ENCODE peak calls at places on chromosomes 12 and 14, in seven cellular contexts. K, D, W, P, A, V and F are unnamed samples.

GRCh38 chr14:69475194-69475818 is 9.2 kb upstream of the PLEKHD1 start:
- DNase-seq in W (no peak), K (peak; percentile 49), P (no peak), A (no peak), D (peak; percentile 7), V (no peak), F (no peak)

GRCh38 chr12:109192358-109192757 is 76.0 kb downstream of the ACACB start:
- DNase-seq in W (no peak), P (no peak), K (no peak), A (no peak), V (peak; percentile 67), D (no peak), F (no peak)

GRCh38 chr12:13339538-13339937 is 143.0 kb downstream of the EMP1 start:
- DNase-seq in P (no peak), A (no peak), D (peak; percentile 51), K (no peak), V (no peak), W (no peak), F (no peak)

GRCh38 chr12:7113389-7113871 is 4.4 kb upstream of the C1RL start:
- DNase-seq in W (no peak), D (peak; percentile 44), K (peak; percentile 64), A (no peak), V (no peak), P (no peak), F (no peak)

GRCh38 chr14:21352587-21352986 is 31.2 kb downstream of the SUPT16H start:
- DNase-seq in K (peak; percentile 49), P (no peak), D (no peak), A (peak; percentile 4), W (no peak), V (no peak), F (no peak)

GRCh38 chr12:62813031-62813829 is 121.7 kb downstream of the PPM1H start:
- DNase-seq in A (peak; percentile 59), V (peak; percentile 28), W (no peak), K (peak; percentile 59), D (peak; percentile 80), P (no peak), F (peak; percentile 38)

GRCh38 chr14:60722836-60723217 is 1.3 kb downstream of the SIX4 start:
- DNase-seq in K (peak; percentile 42), D (peak; percentile 56), P (no peak), W (peak; percentile 65), A (no peak), V (no peak), F (no peak)

GRCh38 chr12:126873701-126874100 is 1393.3 kb upstream of the TMEM132C start:
- DNase-seq in W (no peak), D (no peak), P (no peak), A (no peak), K (no peak), V (no peak), F (no peak)

GRCh38 chr14:50736932-50737419 is 68.9 kb upstream of the SAV1 start:
- DNase-seq in P (no peak), K (peak; percentile 72), W (no peak), V (no peak), A (no peak), D (no peak), F (no peak)

GRCh38 chr14:100031506-100032281 is 33.5 kb upstream of the EVL start:
- DNase-seq in V (peak; percentile 96), P (no peak), A (no peak), W (no peak), K (no peak), D (peak; percentile 78), F (no peak)

GRCh38 chr14:105862581-105863239 is 336.3 kb downstream of the TMEM121 start:
- DNase-seq in K (no peak), V (no peak), W (no peak), A (no peak), P (no peak), D (no peak), F (peak; percentile 14)

GRCh38 chr14:95485222-95485819 is 31.1 kb downstream of the SYNE3 start:
- DNase-seq in D (no peak), A (no peak), V (no peak), W (no peak), P (no peak), K (no peak), F (no peak)

GRCh38 chr14:101017209-101017608 is 113.7 kb upstream of the RTL1 start:
- DNase-seq in K (no peak), P (no peak), W (no peak), D (no peak), V (peak; percentile 4), A (no peak), F (no peak)

GRCh38 chr12:124430491-124430890 is 135.6 kb downstream of the RFLNA start:
- DNase-seq in A (no peak), K (no peak), P (no peak), W (no peak), V (no peak), D (no peak), F (no peak)

GRCh38 chr14:53516261-53516774 is 363.2 kb upstream of the DDHD1 start:
- DNase-seq in V (peak; percentile 80), D (no peak), P (no peak), A (no peak), K (no peak), W (no peak), F (no peak)

GRCh38 chr12:2687058-2687457 is 107.7 kb upstream of the FKBP4 start:
- DNase-seq in W (no peak), D (no peak), P (no peak), A (no peak), V (no peak), K (no peak), F (no peak)

GRCh38 chr14:99674776-99675175 is 9.3 kb upstream of the CYP46A1 start:
- DNase-seq in K (no peak), W (no peak), D (no peak), P (no peak), A (no peak), V (no peak), F (no peak)

GRCh38 chr12:11846504-11846903 is 197.0 kb downstream of the ETV6 start:
- DNase-seq in K (no peak), V (no peak), D (no peak), A (no peak), P (no peak), W (no peak), F (no peak)

GRCh38 chr12:115000038-115000437 is 316.1 kb upstream of the TBX3 start:
- DNase-seq in P (no peak), W (no peak), A (no peak), K (no peak), D (peak; percentile 61), V (no peak), F (no peak)

GRCh38 chr12:130017571-130018449 is 114.0 kb upstream of the TMEM132D start:
- DNase-seq in V (no peak), P (no peak), D (no peak), K (no peak), W (no peak), A (no peak), F (no peak)

GRCh38 chr12:101186291-101186690 is 23.7 kb downstream of the SLC5A8 start:
- DNase-seq in D (no peak), P (no peak), W (no peak), A (no peak), K (no peak), V (no peak), F (no peak)

GRCh38 chr12:48882325-48882687 is 16.6 kb upstream of the RND1 start:
- DNase-seq in W (no peak), K (no peak), A (peak; percentile 49), P (no peak), D (peak; percentile 74), V (no peak), F (no peak)

GRCh38 chr12:43347026-43347425 is 205.0 kb downstream of the ADAMTS20 start:
- DNase-seq in K (no peak), V (no peak), P (no peak), W (no peak), A (no peak), D (no peak), F (no peak)

GRCh38 chr12:43345023-43345422 is 207.0 kb downstream of the ADAMTS20 start:
- DNase-seq in V (no peak), D (no peak), K (no peak), A (no peak), W (no peak), P (no peak), F (no peak)

GRCh38 chr12:43352001-43352400 is 200.0 kb downstream of the ADAMTS20 start:
- DNase-seq in K (no peak), A (no peak), D (no peak), P (no peak), V (no peak), W (no peak), F (no peak)

GRCh38 chr12:43348221-43348620 is 203.8 kb downstream of the ADAMTS20 start:
- DNase-seq in P (no peak), W (no peak), V (no peak), A (no peak), K (no peak), D (no peak), F (no peak)

GRCh38 chr12:43349863-43350262 is 202.1 kb downstream of the ADAMTS20 start:
- DNase-seq in P (no peak), D (peak; percentile 14), V (no peak), A (no peak), K (no peak), W (no peak), F (no peak)
- TF ChIP-seq CTCF in P (no peak), D (peak; percentile 51), V (peak; percentile 29), A (no peak), K (no peak), W (no peak), F (peak; percentile 19)

GRCh38 chr12:21815306-21816062 is 41.0 kb upstream of the KCNJ8 start:
- DNase-seq in D (no peak), K (no peak), P (no peak), V (no peak), A (no peak), W (no peak), F (no peak)
- TF ChIP-seq CTCF in D (no peak), K (no peak), P (no peak), V (no peak), A (no peak), W (no peak), F (no peak)

GRCh38 chr14:77242752-77243151 is 28.3 kb downstream of the NGB start:
- DNase-seq in W (no peak), K (no peak), A (no peak), V (no peak), D (no peak), P (no peak), F (no peak)

GRCh38 chr14:77243853-77244252 is 27.2 kb downstream of the NGB start:
- DNase-seq in P (peak; percentile 37), V (no peak), D (no peak), K (no peak), A (no peak), W (no peak), F (no peak)

GRCh38 chr14:77248666-77249065 is 22.3 kb downstream of the NGB start:
- DNase-seq in A (no peak), K (no peak), V (no peak), P (no peak), W (no peak), D (no peak), F (no peak)

GRCh38 chr14:77246784-77247183 is 24.2 kb downstream of the NGB start:
- DNase-seq in P (no peak), A (no peak), K (no peak), V (no peak), D (no peak), W (no peak), F (no peak)

GRCh38 chr14:77245820-77246219 is 25.2 kb downstream of the NGB start:
- DNase-seq in V (no peak), A (no peak), D (no peak), K (no peak), P (no peak), W (no peak), F (no peak)
- TF ChIP-seq CTCF in V (no peak), A (no peak), D (no peak), K (no peak), P (no peak), W (no peak), F (no peak)

GRCh38 chr12:128695697-128696096 is 128.1 kb downstream of the SLC15A4 start:
- DNase-seq in P (no peak), A (no peak), V (no peak), K (no peak), D (no peak), W (no peak), F (no peak)
- TF ChIP-seq CTCF in P (no peak), A (no peak), V (no peak), K (no peak), D (no peak), W (no peak), F (no peak)